ENCODE peak calls at places on chromosomes 1 and 21, in six cellular contexts. Q, W, M, I, C and N are unnamed samples.

GRCh38 chr1:85862456-85862855 is 154.2 kb upstream of the ZNHIT6 start:
- DNase-seq in Q (no peak), W (no peak), M (no peak), I (no peak), C (peak), N (peak)

GRCh38 chr1:39761016-39761415 is 10.1 kb downstream of the OXCT2 start:
- DNase-seq in Q (no peak), W (no peak), M (no peak), I (no peak), C (no peak), N (no peak)

GRCh38 chr1:113123737-113124136 is 50.7 kb downstream of the LRIG2 start:
- DNase-seq in Q (no peak), W (no peak), M (no peak), I (no peak), C (no peak), N (peak)

GRCh38 chr21:21057349-21058062 is 59.3 kb downstream of the NCAM2 start:
- DNase-seq in Q (no peak), W (no peak), M (no peak), I (no peak), C (no peak), N (no peak)

GRCh38 chr1:40532844-40533424 is 1.5 kb downstream of the ZNF684 start:
- DNase-seq in Q (peak), W (no peak), M (peak), I (no peak), C (peak), N (peak)

GRCh38 chr1:2352341-2353214 is 38.8 kb downstream of the MORN1 start:
- DNase-seq in Q (no peak), W (no peak), M (no peak), I (peak), C (no peak), N (no peak)

GRCh38 chr1:88610687-88611086 is 73.4 kb upstream of the PKN2 start:
- DNase-seq in Q (no peak), W (no peak), M (no peak), I (no peak), C (no peak), N (no peak)

GRCh38 chr1:31615414-31615813 is 2.1 kb upstream of the HCRTR1 start:
- DNase-seq in Q (no peak), W (no peak), M (no peak), I (no peak), C (no peak), N (peak)

GRCh38 chr1:150268342-150268705 is 492 bp downstream of the APH1A start:
- DNase-seq in Q (peak), W (peak), M (no peak), I (peak), C (peak), N (no peak)

GRCh38 chr1:173573596-173573995 is 29.3 kb downstream of the SLC9C2 start:
- DNase-seq in Q (no peak), W (no peak), M (no peak), I (no peak), C (no peak), N (no peak)

GRCh38 chr1:228860911-228861829 is 125.9 kb downstream of the RHOU start:
- DNase-seq in Q (no peak), W (no peak), M (peak), I (no peak), C (peak), N (peak)

GRCh38 chr1:245773344-245773743 is 618.6 kb downstream of the KIF26B start:
- DNase-seq in Q (no peak), W (no peak), M (no peak), I (no peak), C (no peak), N (no peak)

GRCh38 chr21:38140192-38140905 is 116.4 kb upstream of the KCNJ15 start:
- DNase-seq in Q (no peak), W (no peak), M (no peak), I (peak), C (peak), N (peak)

GRCh38 chr1:185813401-185813979 is 79.3 kb downstream of the HMCN1 start:
- DNase-seq in Q (no peak), W (peak), M (peak), I (no peak), C (peak), N (peak)